ENCODE peak calls at places on chromosome 6, in four cellular contexts. V is foreskin keratinocyte; J is CD8-positive, alpha-beta T cell; L is transverse colon. R is an unnamed sample. For H3K4me1, the result is how much of the 10 kb centered on the place peaks cover.

GRCh38 chr6:393391-394221 is 2.1 kb downstream of the IRF4 start:
- DNase-seq in V (no peak), J (no peak), L (no peak), R (no peak)

GRCh38 chr6:47298475-47298874 is 11.2 kb downstream of the TNFRSF21 start:
- DNase-seq in V (no peak), J (no peak), L (no peak), R (no peak)

GRCh38 chr6:155130161-155130853 is 133.5 kb upstream of the CLDN20 start:
- DNase-seq in V (no peak), J (no peak), L (no peak), R (no peak)

GRCh38 chr6:134936927-134937326 is 13.0 kb downstream of the ALDH8A1 start:
- DNase-seq in V (peak), J (no peak), L (no peak), R (no peak)

GRCh38 chr6:104639671-104640070 is 220.0 kb downstream of the HACE1 start:
- DNase-seq in V (peak), J (no peak), L (no peak), R (no peak)

GRCh38 chr6:12363651-12364381 is 73.7 kb downstream of the EDN1 start:
- DNase-seq in V (no peak), J (no peak), L (peak), R (no peak)

GRCh38 chr6:144346719-144347446 is 61.7 kb downstream of the UTRN start:
- DNase-seq in V (peak), J (no peak), L (no peak), R (no peak)

GRCh38 chr6:30260036-30260504 is 46.9 kb upstream of the TRIM26 start:
- DNase-seq in V (no peak), J (no peak), L (no peak), R (no peak)

GRCh38 chr6:34205466-34205865 is 31.2 kb upstream of the HMGA1 start:
- DNase-seq in V (peak), J (no peak), L (no peak), R (no peak)

GRCh38 chr6:139376604-139377218 is 2.3 kb upstream of the CITED2 start:
- DNase-seq in V (peak), J (no peak), L (peak), R (no peak)
- TF ChIP-seq CTCF in V (peak), J (no peak), L (no peak), R (peak)

GRCh38 chr6:108944707-108945685 is 96.8 kb downstream of the ARMC2 start:
- DNase-seq in V (peak), J (no peak), L (no peak), R (no peak)

GRCh38 chr6:108944058-108944457 is 95.8 kb downstream of the ARMC2 start:
- DNase-seq in V (no peak), J (no peak), L (no peak), R (no peak)

GRCh38 chr6:108946695-108947094 is 98.5 kb downstream of the ARMC2 start:
- DNase-seq in V (peak), J (no peak), L (no peak), R (no peak)

GRCh38 chr6:108947114-108947854 is 99.1 kb downstream of the ARMC2 start:
- DNase-seq in V (peak), J (no peak), L (no peak), R (no peak)

DNA sequence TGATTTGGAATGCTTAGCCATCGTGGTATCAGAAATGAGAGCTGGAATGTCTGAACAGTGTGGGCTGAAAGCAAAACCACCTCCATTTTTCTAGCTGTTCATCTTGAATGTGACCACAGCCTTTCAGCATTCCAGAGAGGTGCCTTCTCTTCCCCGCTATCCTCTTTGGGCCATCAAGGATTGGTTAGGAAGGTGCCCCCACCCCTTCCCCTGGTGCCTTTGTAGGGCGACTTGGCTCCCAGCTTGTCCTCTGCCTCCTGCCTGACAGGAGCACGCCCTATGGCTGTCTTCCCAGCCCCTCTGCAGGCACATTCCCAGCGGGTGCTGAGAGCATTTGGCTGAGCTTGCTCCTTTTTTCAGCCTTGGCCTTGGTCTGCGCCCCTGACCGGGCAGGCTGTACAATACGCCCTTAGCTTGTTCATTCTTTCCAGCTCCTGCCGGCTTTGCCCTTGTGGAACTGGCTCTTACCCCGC is 97.5 kb downstream of the ARMC2 start:
- DNase-seq in V (no peak), J (no peak), L (peak), R (no peak)
- H3K4me1 ChIP-seq in V (under half), J (under half), L (under half), R (under half)

DNA sequence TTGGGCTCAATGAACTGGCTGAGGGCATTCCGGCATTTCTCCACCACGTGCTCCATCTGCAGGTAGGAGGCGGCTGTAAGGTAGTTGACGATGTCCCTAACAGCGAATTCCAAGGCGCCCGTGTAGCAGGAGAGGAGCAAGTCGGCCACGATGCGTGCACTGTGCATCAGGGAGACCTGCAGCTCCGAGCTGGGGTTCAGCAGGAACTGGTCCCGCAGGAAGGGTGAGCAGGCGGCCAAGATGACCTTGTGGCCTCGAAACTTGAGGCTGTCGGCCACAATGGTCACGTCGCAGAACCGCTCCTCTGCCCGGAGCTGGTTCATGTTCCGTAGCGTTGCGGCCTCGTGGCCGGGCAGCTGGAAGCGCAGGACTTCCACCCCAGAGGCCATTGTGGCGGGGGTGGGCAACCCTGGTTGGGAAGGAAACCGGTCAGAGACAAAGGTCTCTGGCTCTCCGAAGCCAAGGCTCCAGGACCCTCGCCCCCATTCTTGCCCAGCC is 920 bp downstream of the ZBTB12 start:
- DNase-seq in V (no peak), J (no peak), L (peak), R (no peak)
- H3K27ac ChIP-seq in V (no peak), J (no peak), L (peak), R (peak)

GRCh38 chr6:138499303-138499991 is at the start of gene NHSL1:
- DNase-seq in V (peak), J (no peak), L (peak), R (no peak)
- TF ChIP-seq CTCF in V (no peak), J (no peak), L (no peak), R (no peak)

GRCh38 chr6:161439093-161439492 is 165.2 kb upstream of the AGPAT4 start:
- DNase-seq in V (no peak), J (no peak), L (no peak), R (peak)
- H3K4me1 ChIP-seq in V (under half), J (under half), L (under half), R (under half)

GRCh38 chr6:38264605-38265004 is 375.1 kb downstream of the BTBD9 start:
- DNase-seq in V (no peak), J (no peak), L (no peak), R (no peak)
- H3K27ac ChIP-seq in V (no peak), J (no peak), L (no peak), R (no peak)

R was measured in RWPE2.